ENCODE peak calls at places on chromosomes 13 and 19, in six cellular contexts. T is mesenchymal stem cell, C is mesendoderm, Y is suprapubic skin, I is ovary, R is heart left ventricle. Z is an unnamed sample.

GRCh38 chr13:36712785-36713184 is 39.0 kb downstream of the SERTM1 start:
- DNase-seq in T (no peak), C (no peak), Y (no peak), I (no peak), R (no peak), Z (peak)

GRCh38 chr13:32025730-32026129 is 5.8 kb upstream of the FRY start:
- DNase-seq in T (no peak), C (peak), Y (no peak), I (no peak), R (no peak), Z (no peak)

GRCh38 chr13:73090116-73090811 is 31.5 kb downstream of the KLF5 start:
- DNase-seq in T (peak), C (peak), Y (no peak), I (no peak), R (no peak), Z (peak)

GRCh38 chr19:37896142-37896541 is 10.3 kb downstream of the WDR87 start:
- DNase-seq in T (no peak), C (no peak), Y (no peak), I (no peak), R (no peak), Z (no peak)

GRCh38 chr19:7368456-7368855 is 19.7 kb downstream of the ARHGEF18 start:
- DNase-seq in T (peak), C (no peak), Y (no peak), I (peak), R (no peak), Z (no peak)

GRCh38 chr13:113378825-113379224 is 14.9 kb upstream of the GRTP1 start:
- DNase-seq in T (no peak), C (no peak), Y (no peak), I (no peak), R (no peak), Z (no peak)

GRCh38 chr13:23467048-23467931 is 33.8 kb upstream of the SACS start:
- DNase-seq in T (peak), C (no peak), Y (no peak), I (no peak), R (peak), Z (no peak)

GRCh38 chr19:18735752-18736151 is 52.3 kb downstream of the CRTC1 start:
- DNase-seq in T (no peak), C (no peak), Y (no peak), I (no peak), R (no peak), Z (no peak)

GRCh38 chr19:2270157-2270571 is 11.8 kb downstream of the PEAK3 start:
- DNase-seq in T (no peak), C (no peak), Y (peak), I (peak), R (peak), Z (no peak)

GRCh38 chr19:14114854-14115253 is 2.7 kb downstream of the PRKACA start:
- DNase-seq in T (no peak), C (peak), Y (peak), I (no peak), R (peak), Z (no peak)

GRCh38 chr19:6250024-6250605 is 29.7 kb downstream of the MLLT1 start:
- DNase-seq in T (no peak), C (no peak), Y (no peak), I (no peak), R (no peak), Z (no peak)

GRCh38 chr19:50721441-50722137 is 1.6 kb upstream of the CLEC11A start:
- DNase-seq in T (no peak), C (no peak), Y (no peak), I (no peak), R (no peak), Z (no peak)

GRCh38 chr13:35789335-35790166 is 313.1 kb upstream of the MAB21L1 start:
- DNase-seq in T (peak), C (peak), Y (no peak), I (no peak), R (no peak), Z (peak)

GRCh38 chr13:64680739-64681138 is 2549.4 kb downstream of the PCDH9 start:
- DNase-seq in T (no peak), C (no peak), Y (no peak), I (no peak), R (no peak), Z (peak)

GRCh38 chr19:7263066-7263465 is 31.1 kb downstream of the INSR start:
- DNase-seq in T (no peak), C (no peak), Y (no peak), I (no peak), R (no peak), Z (no peak)

GRCh38 chr13:103810026-103810425 is 743.8 kb upstream of the SLC10A2 start:
- DNase-seq in T (no peak), C (peak), Y (no peak), I (no peak), R (no peak), Z (no peak)

GRCh38 chr13:46295531-46296464 is 84.1 kb downstream of the LRRC63 start:
- DNase-seq in T (peak), C (no peak), Y (peak), I (no peak), R (peak), Z (peak)

GRCh38 chr19:57280913-57281425 is 684 bp downstream of the ZNF460 start:
- DNase-seq in T (no peak), C (no peak), Y (no peak), I (no peak), R (no peak), Z (peak)

GRCh38 chr13:85700909-85701308 is 98.3 kb downstream of the SLITRK6 start:
- DNase-seq in T (no peak), C (no peak), Y (no peak), I (no peak), R (no peak), Z (no peak)

GRCh38 chr13:113495494-113496251 is 5.2 kb upstream of the DCUN1D2 start:
- DNase-seq in T (peak), C (peak), Y (no peak), I (no peak), R (no peak), Z (no peak)

GRCh38 chr19:10104665-10105221 is 1.4 kb upstream of the PPAN start:
- DNase-seq in T (no peak), C (no peak), Y (no peak), I (no peak), R (no peak), Z (no peak)

GRCh38 chr19:8561071-8561764 is 16.0 kb downstream of the MYO1F start:
- DNase-seq in T (no peak), C (peak), Y (no peak), I (no peak), R (no peak), Z (no peak)

GRCh38 chr13:53201454-53202225 is 173.0 kb downstream of the OLFM4 start:
- DNase-seq in T (no peak), C (peak), Y (no peak), I (no peak), R (no peak), Z (peak)

GRCh38 chr13:58999851-59000250 is 1163.9 kb downstream of the DIAPH3 start:
- DNase-seq in T (no peak), C (no peak), Y (no peak), I (no peak), R (no peak), Z (no peak)

GRCh38 chr13:102846261-102847015 is 606 bp downstream of the ERCC5 start:
- DNase-seq in T (peak), C (peak), Y (peak), I (no peak), R (peak), Z (peak)

GRCh38 chr13:51259359-51259645 is 37.1 kb downstream of the FAM124A start:
- DNase-seq in T (no peak), C (no peak), Y (no peak), I (no peak), R (no peak), Z (no peak)

GRCh38 chr13:26219726-26220125 is 2.4 kb downstream of the RNF6 start:
- DNase-seq in T (peak), C (peak), Y (no peak), I (no peak), R (no peak), Z (no peak)

GRCh38 chr19:29645491-29645867 is 19.8 kb upstream of the PLEKHF1 start:
- DNase-seq in T (no peak), C (no peak), Y (peak), I (no peak), R (no peak), Z (no peak)

GRCh38 chr19:15374105-15374651 is 5.4 kb downstream of the AKAP8 start:
- DNase-seq in T (no peak), C (no peak), Y (no peak), I (no peak), R (no peak), Z (no peak)

GRCh38 chr13:20191311-20191901 is 1.3 kb downstream of the GJB2 start:
- DNase-seq in T (no peak), C (no peak), Y (no peak), I (no peak), R (no peak), Z (no peak)

GRCh38 chr13:21936674-21937073 is 265.8 kb downstream of the FGF9 start:
- DNase-seq in T (no peak), C (no peak), Y (no peak), I (no peak), R (no peak), Z (no peak)

GRCh38 chr13:32261567-32261966 is 53.6 kb downstream of the ZAR1L start:
- DNase-seq in T (peak), C (peak), Y (no peak), I (peak), R (peak), Z (peak)

GRCh38 chr13:65530688-65531087 is 1699.4 kb downstream of the PCDH9 start:
- DNase-seq in T (peak), C (no peak), Y (no peak), I (no peak), R (no peak), Z (no peak)

GRCh38 chr13:42272776-42273175 is 824 bp downstream of the AKAP11 start:
- DNase-seq in T (no peak), C (no peak), Y (no peak), I (no peak), R (no peak), Z (no peak)
- H3K27ac ChIP-seq in T (peak), C (peak), Y (peak), I (peak), R (peak), Z (peak)

GRCh38 chr19:33389574-33390119 is 16.1 kb downstream of the CEBPG start:
- DNase-seq in T (no peak), C (no peak), Y (peak), I (no peak), R (peak), Z (no peak)

GRCh38 chr19:33388817-33389573 is 15.5 kb downstream of the CEBPG start:
- DNase-seq in T (no peak), C (no peak), Y (peak), I (no peak), R (peak), Z (no peak)

GRCh38 chr19:33387351-33388230 is 14.1 kb downstream of the CEBPG start:
- DNase-seq in T (no peak), C (no peak), Y (peak), I (no peak), R (peak), Z (no peak)

GRCh38 chr19:33386361-33386858 is 12.9 kb downstream of the CEBPG start:
- DNase-seq in T (no peak), C (no peak), Y (peak), I (no peak), R (no peak), Z (no peak)

DNA sequence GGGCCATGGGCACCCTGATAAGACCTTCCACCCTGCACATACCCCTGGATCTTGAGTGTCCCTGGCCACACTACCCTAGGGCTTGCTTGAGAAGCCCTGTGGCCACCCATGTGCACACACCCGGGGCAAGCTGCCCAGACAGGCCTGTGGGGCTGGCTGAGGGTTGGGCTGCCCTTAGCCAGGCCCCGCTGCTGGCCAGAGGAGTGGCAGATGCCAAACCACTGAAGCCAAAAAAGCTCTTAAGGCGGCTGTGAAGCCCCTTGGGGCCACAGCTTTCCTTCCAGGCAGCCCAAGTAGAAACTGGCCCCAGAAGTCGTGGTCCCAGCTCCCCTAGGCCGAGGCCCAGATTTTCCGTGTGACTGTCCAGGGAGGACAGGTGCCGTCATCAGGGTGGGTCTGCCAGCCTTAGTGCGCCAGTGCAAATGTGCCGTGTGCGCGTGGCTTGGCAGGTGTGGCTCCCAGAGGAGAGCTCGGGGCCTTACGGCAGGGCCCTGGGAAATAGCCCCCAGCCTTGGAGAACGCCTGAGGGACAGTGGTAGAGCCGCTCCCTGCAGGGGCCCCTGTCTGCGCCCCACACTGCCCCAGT is 14.8 kb downstream of the CEBPG start:
- DNase-seq in T (no peak), C (no peak), Y (peak), I (no peak), R (peak), Z (no peak)
- H3K27ac ChIP-seq in T (no peak), C (no peak), Y (peak), I (no peak), R (peak), Z (no peak)

GRCh38 chr13:99125335-99125915 is 75.2 kb upstream of the UBAC2 start:
- DNase-seq in T (no peak), C (no peak), Y (no peak), I (no peak), R (no peak), Z (no peak)
- H3K27ac ChIP-seq in T (peak), C (no peak), Y (no peak), I (no peak), R (no peak), Z (no peak)

GRCh38 chr13:112103971-112104872 is 37.3 kb downstream of the SOX1 start:
- DNase-seq in T (no peak), C (peak), Y (no peak), I (no peak), R (no peak), Z (peak)
- H3K27ac ChIP-seq in T (no peak), C (no peak), Y (no peak), I (no peak), R (no peak), Z (peak)

DNA sequence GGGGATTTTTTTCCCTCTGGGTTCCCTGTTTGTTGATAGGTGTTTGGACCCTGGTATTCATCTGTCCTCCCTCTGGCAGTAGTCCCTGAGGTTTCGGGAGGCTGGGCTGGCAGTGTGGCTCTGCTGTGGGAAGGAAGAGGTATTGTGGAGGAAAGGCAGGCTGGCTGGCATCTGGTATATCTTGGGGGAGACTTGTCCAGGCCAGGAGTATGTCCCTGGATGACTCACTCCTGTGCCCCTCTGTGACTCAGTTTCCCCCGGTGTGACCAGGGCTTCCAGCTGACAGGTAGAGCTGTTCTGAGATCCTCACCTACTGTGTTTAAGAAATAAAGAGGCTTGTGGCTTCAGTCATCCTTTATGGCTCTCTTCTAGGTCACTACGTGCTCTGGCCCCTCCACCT is 14.2 kb upstream of the ZNF492 start:
- DNase-seq in T (no peak), C (no peak), Y (no peak), I (no peak), R (no peak), Z (no peak)
- H3K27ac ChIP-seq in T (no peak), C (no peak), Y (no peak), I (peak), R (no peak), Z (no peak)

Z was measured in A673.